ENCODE peak calls at places on chromosomes 7 and 10, in five cellular contexts. F is NCI-H2029; L is CD8-positive, alpha-beta T cell; C is fibroblast of mammary gland; P is kidney epithelial cell. E is an unnamed sample.

GRCh38 chr7:88073625-88074024 is 139.6 kb downstream of the ADAM22 start:
- DNase-seq in C (no peak), L (no peak), P (no peak), F (no peak), E (no peak)

GRCh38 chr7:81439591-81439990 is 330.3 kb downstream of the HGF start:
- DNase-seq in F (no peak), L (no peak), C (no peak), P (no peak), E (no peak)

GRCh38 chr7:101362334-101363195 is at the start of gene COL26A1:
- DNase-seq in P (no peak), F (no peak), L (no peak), C (no peak), E (peak)

GRCh38 chr7:93575555-93576397 is 1.3 kb upstream of the CALCR start:
- DNase-seq in C (no peak), P (no peak), F (no peak), L (no peak), E (peak)

GRCh38 chr7:37901236-37901827 is 15.3 kb downstream of the SFRP4 start:
- DNase-seq in C (peak), P (no peak), F (no peak), L (no peak), E (peak)

GRCh38 chr7:28151965-28152364 is 28.6 kb downstream of the JAZF1 start:
- DNase-seq in L (no peak), C (peak), P (no peak), F (no peak), E (no peak)

GRCh38 chr7:12623885-12624498 is 53.5 kb downstream of the SCIN start:
- DNase-seq in F (peak), P (peak), C (peak), L (no peak), E (peak)

GRCh38 chr10:125157473-125157865 is 2.9 kb downstream of the CTBP2 start:
- DNase-seq in F (peak), P (no peak), L (no peak), C (no peak), E (peak)

GRCh38 chr10:114184276-114184675 is 5.1 kb downstream of the TDRD1 start:
- DNase-seq in F (no peak), L (no peak), C (no peak), P (no peak), E (no peak)

GRCh38 chr7:4998830-4999768 is 40.1 kb upstream of the MMD2 start:
- DNase-seq in P (no peak), F (no peak), C (no peak), L (no peak), E (no peak)

GRCh38 chr7:122413339-122413738 is 108.8 kb upstream of the FEZF1 start:
- DNase-seq in L (no peak), P (no peak), F (peak), C (no peak), E (no peak)

GRCh38 chr7:4214501-4215155 is 467.5 kb upstream of the FOXK1 start:
- DNase-seq in F (no peak), C (no peak), L (no peak), P (no peak), E (no peak)

GRCh38 chr10:43598447-43598846 is 7.8 kb upstream of the ZNF485 start:
- DNase-seq in P (no peak), F (no peak), L (no peak), C (peak), E (peak)

GRCh38 chr10:93072713-93073538 is 767 bp upstream of the CYP26A1 start:
- DNase-seq in P (no peak), L (no peak), F (no peak), C (no peak), E (no peak)

GRCh38 chr7:80770061-80770460 is 131.6 kb downstream of the CD36 start:
- DNase-seq in P (no peak), L (no peak), C (no peak), F (no peak), E (no peak)

GRCh38 chr10:2867788-2868299 is 199.5 kb upstream of the PFKP start:
- DNase-seq in C (no peak), L (no peak), F (no peak), P (no peak), E (peak)

GRCh38 chr7:27883726-27884125 is 143.8 kb downstream of the TAX1BP1 start:
- DNase-seq in C (no peak), L (no peak), F (no peak), P (no peak), E (peak)

GRCh38 chr7:37128644-37129043 is 320.0 kb downstream of the ELMO1 start:
- DNase-seq in C (no peak), F (no peak), L (no peak), P (no peak), E (peak)

GRCh38 chr7:152076324-152076821 is 50.9 kb downstream of the GALNT11 start:
- DNase-seq in P (no peak), F (peak), L (no peak), C (peak), E (no peak)

GRCh38 chr10:50601974-50602373 is 21.8 kb downstream of the SGMS1 start:
- DNase-seq in L (no peak), C (no peak), F (no peak), P (no peak), E (no peak)

GRCh38 chr10:24528960-24529359 is 194.7 kb downstream of the ARHGAP21 start:
- DNase-seq in C (no peak), F (no peak), L (no peak), P (no peak), E (no peak)

GRCh38 chr7:148303295-148304013 is 287.1 kb upstream of the C7orf33 start:
- DNase-seq in C (peak), L (no peak), F (no peak), P (peak), E (peak)

GRCh38 chr10:60733189-60733815 is 45.0 kb upstream of the CDK1 start:
- DNase-seq in P (no peak), F (no peak), L (peak), C (no peak), E (peak)

GRCh38 chr10:61125560-61126250 is 181.7 kb upstream of the RHOBTB1 start:
- DNase-seq in L (no peak), C (no peak), P (no peak), F (no peak), E (no peak)

GRCh38 chr10:104966563-104967280 is 325.6 kb downstream of the SORCS3 start:
- DNase-seq in C (no peak), P (no peak), F (no peak), L (no peak), E (no peak)

GRCh38 chr7:104946338-104946737 is 67.7 kb upstream of the KMT2E start:
- DNase-seq in C (no peak), L (no peak), F (no peak), P (no peak), E (no peak)

GRCh38 chr7:26681819-26682418 is 182.5 kb downstream of the SKAP2 start:
- DNase-seq in F (peak), C (peak), L (no peak), P (no peak), E (peak)

GRCh38 chr7:38862666-38863065 is 46.3 kb downstream of the VPS41 start:
- DNase-seq in L (no peak), F (no peak), C (no peak), P (no peak), E (no peak)

GRCh38 chr7:23622469-23622868 is 25.3 kb downstream of the CCDC126 start:
- DNase-seq in P (no peak), F (no peak), C (peak), L (no peak), E (peak)

GRCh38 chr7:151086802-151087246 is 549 bp downstream of the AGAP3 start:
- DNase-seq in L (peak), P (no peak), C (peak), F (no peak), E (peak)

GRCh38 chr10:47438857-47439474 is 44.9 kb downstream of the ANXA8 start:
- DNase-seq in F (peak), P (peak), L (no peak), C (peak), E (peak)

GRCh38 chr10:18610517-18610916 is 40.9 kb downstream of the NSUN6 start:
- DNase-seq in F (peak), P (peak), C (peak), L (no peak), E (peak)

GRCh38 chr10:105138287-105138854 is 497.3 kb downstream of the SORCS3 start:
- DNase-seq in C (no peak), F (no peak), P (no peak), L (no peak), E (peak)

GRCh38 chr7:141511370-141512335 is 39.6 kb upstream of the AGK start:
- DNase-seq in L (no peak), F (peak), P (peak), C (no peak), E (peak)

GRCh38 chr10:99531026-99531695 is 1.6 kb upstream of the NKX2-3 start:
- DNase-seq in F (no peak), P (no peak), L (no peak), C (no peak), E (no peak)

GRCh38 chr10:69451784-69452251 is 553 bp downstream of the TSPAN15 start:
- DNase-seq in C (no peak), P (no peak), F (no peak), L (no peak), E (peak)

GRCh38 chr7:2099036-2099957 is 133.4 kb downstream of the MAD1L1 start:
- DNase-seq in L (peak), F (no peak), P (no peak), C (peak), E (no peak)

GRCh38 chr7:42914009-42914725 is 2.3 kb upstream of the C7orf25 start:
- DNase-seq in F (no peak), P (no peak), L (no peak), C (peak), E (peak)

E was measured in astrocyte of the hippocampus.